ENCODE peak calls at places on chromosomes 6 and 20, in five cellular contexts. One of them, this sample, is unnamed. For H3K36me3, the result is how much of the 10 kb centered on the place peaks cover.

GRCh38 chr6:71420693-71421328 is 132.2 kb downstream of the OGFRL1 start:
- DNase-seq in tibial nerve: peak
- DNase-seq in astrocyte: peak
- DNase-seq in pancreas: peak
- DNase-seq in left ventricle myocardium inferior: peak
- DNase-seq in this sample: peak

GRCh38 chr6:165872311-165872710 is 209.3 kb upstream of the PDE10A start:
- DNase-seq in tibial nerve: no peak
- DNase-seq in astrocyte: no peak
- DNase-seq in pancreas: no peak
- DNase-seq in left ventricle myocardium inferior: no peak
- DNase-seq in this sample: no peak

GRCh38 chr20:3103369-3104032 is 19.0 kb upstream of the AVP start:
- DNase-seq in tibial nerve: no peak
- DNase-seq in astrocyte: no peak
- DNase-seq in pancreas: no peak
- DNase-seq in left ventricle myocardium inferior: no peak
- DNase-seq in this sample: no peak

GRCh38 chr20:4513720-4514119 is 208.0 kb upstream of the PRND start:
- DNase-seq in tibial nerve: no peak
- DNase-seq in astrocyte: peak
- DNase-seq in pancreas: no peak
- DNase-seq in left ventricle myocardium inferior: no peak
- DNase-seq in this sample: no peak

GRCh38 chr20:41152108-41152757 is 14.9 kb downstream of the PLCG1 start:
- DNase-seq in tibial nerve: no peak
- DNase-seq in astrocyte: no peak
- DNase-seq in pancreas: no peak
- DNase-seq in left ventricle myocardium inferior: no peak
- DNase-seq in this sample: no peak

GRCh38 chr20:1891263-1892121 is 3.7 kb upstream of the SIRPA start:
- DNase-seq in tibial nerve: no peak
- DNase-seq in astrocyte: no peak
- DNase-seq in pancreas: no peak
- DNase-seq in left ventricle myocardium inferior: no peak
- DNase-seq in this sample: no peak

GRCh38 chr20:57760698-57761412 is 51.0 kb upstream of the PMEPA1 start:
- DNase-seq in tibial nerve: no peak
- DNase-seq in astrocyte: no peak
- DNase-seq in pancreas: no peak
- DNase-seq in left ventricle myocardium inferior: no peak
- DNase-seq in this sample: no peak

GRCh38 chr6:34158876-34159275 is 13.0 kb upstream of the GRM4 start:
- DNase-seq in tibial nerve: no peak
- DNase-seq in astrocyte: no peak
- DNase-seq in pancreas: no peak
- DNase-seq in left ventricle myocardium inferior: no peak
- DNase-seq in this sample: no peak

GRCh38 chr6:73207221-73207837 is 18.0 kb downstream of the KHDC1L start:
- DNase-seq in tibial nerve: no peak
- DNase-seq in astrocyte: peak
- DNase-seq in pancreas: no peak
- DNase-seq in left ventricle myocardium inferior: no peak
- DNase-seq in this sample: no peak

GRCh38 chr6:5905431-5906339 is 101.0 kb downstream of the NRN1 start:
- DNase-seq in tibial nerve: peak
- DNase-seq in astrocyte: peak
- DNase-seq in pancreas: peak
- DNase-seq in left ventricle myocardium inferior: peak
- DNase-seq in this sample: no peak

GRCh38 chr6:4348462-4349112 is 213.2 kb upstream of the ECI2 start:
- DNase-seq in tibial nerve: no peak
- DNase-seq in astrocyte: no peak
- DNase-seq in pancreas: no peak
- DNase-seq in left ventricle myocardium inferior: no peak
- DNase-seq in this sample: no peak

GRCh38 chr6:3322366-3322890 is 63.7 kb downstream of the PSMG4 start:
- DNase-seq in tibial nerve: no peak
- DNase-seq in astrocyte: no peak
- DNase-seq in pancreas: no peak
- DNase-seq in left ventricle myocardium inferior: no peak
- DNase-seq in this sample: no peak

GRCh38 chr6:37495199-37495913 is 4.3 kb downstream of the CCDC167 start:
- DNase-seq in tibial nerve: no peak
- DNase-seq in astrocyte: no peak
- DNase-seq in pancreas: no peak
- DNase-seq in left ventricle myocardium inferior: no peak
- DNase-seq in this sample: no peak

GRCh38 chr6:84280639-84281038 is 53.2 kb upstream of the CEP162 start:
- DNase-seq in tibial nerve: no peak
- DNase-seq in astrocyte: no peak
- DNase-seq in pancreas: no peak
- DNase-seq in left ventricle myocardium inferior: no peak
- DNase-seq in this sample: no peak

GRCh38 chr6:81985191-81985590 is 232.7 kb upstream of the TENT5A start:
- DNase-seq in tibial nerve: no peak
- DNase-seq in astrocyte: no peak
- DNase-seq in pancreas: no peak
- DNase-seq in left ventricle myocardium inferior: no peak
- DNase-seq in this sample: no peak

GRCh38 chr6:26045939-26046368 is 41.3 kb upstream of the HFE start:
- DNase-seq in tibial nerve: no peak
- DNase-seq in astrocyte: no peak
- DNase-seq in pancreas: no peak
- DNase-seq in left ventricle myocardium inferior: no peak
- DNase-seq in this sample: no peak

GRCh38 chr6:158170656-158171081 is 2.5 kb downstream of the GTF2H5 start:
- DNase-seq in tibial nerve: no peak
- DNase-seq in astrocyte: peak
- DNase-seq in pancreas: no peak
- DNase-seq in left ventricle myocardium inferior: no peak
- DNase-seq in this sample: no peak

GRCh38 chr20:62792940-62793756 is 3.1 kb upstream of the MRGBP start:
- DNase-seq in tibial nerve: no peak
- DNase-seq in astrocyte: no peak
- DNase-seq in pancreas: peak
- DNase-seq in left ventricle myocardium inferior: no peak
- DNase-seq in this sample: no peak

GRCh38 chr20:46226602-46227001 is 81.7 kb downstream of the CDH22 start:
- DNase-seq in tibial nerve: no peak
- DNase-seq in astrocyte: no peak
- DNase-seq in pancreas: no peak
- DNase-seq in left ventricle myocardium inferior: no peak
- DNase-seq in this sample: no peak

GRCh38 chr20:15511551-15511950 is 1061.7 kb downstream of the KIF16B start:
- DNase-seq in tibial nerve: no peak
- DNase-seq in astrocyte: no peak
- DNase-seq in pancreas: no peak
- DNase-seq in left ventricle myocardium inferior: no peak
- DNase-seq in this sample: no peak

GRCh38 chr20:10492065-10492464 is 57.0 kb downstream of the SLX4IP start:
- DNase-seq in tibial nerve: no peak
- DNase-seq in astrocyte: peak
- DNase-seq in pancreas: no peak
- DNase-seq in left ventricle myocardium inferior: no peak
- DNase-seq in this sample: no peak

GRCh38 chr6:34425132-34425497 is 754 bp downstream of the RPS10 start:
- DNase-seq in tibial nerve: no peak
- DNase-seq in astrocyte: peak
- DNase-seq in pancreas: no peak
- DNase-seq in left ventricle myocardium inferior: no peak
- DNase-seq in this sample: no peak

GRCh38 chr6:28534880-28535279 is 9.2 kb downstream of the GPX5 start:
- DNase-seq in tibial nerve: no peak
- DNase-seq in astrocyte: no peak
- DNase-seq in pancreas: no peak
- DNase-seq in left ventricle myocardium inferior: no peak
- DNase-seq in this sample: no peak

DNA sequence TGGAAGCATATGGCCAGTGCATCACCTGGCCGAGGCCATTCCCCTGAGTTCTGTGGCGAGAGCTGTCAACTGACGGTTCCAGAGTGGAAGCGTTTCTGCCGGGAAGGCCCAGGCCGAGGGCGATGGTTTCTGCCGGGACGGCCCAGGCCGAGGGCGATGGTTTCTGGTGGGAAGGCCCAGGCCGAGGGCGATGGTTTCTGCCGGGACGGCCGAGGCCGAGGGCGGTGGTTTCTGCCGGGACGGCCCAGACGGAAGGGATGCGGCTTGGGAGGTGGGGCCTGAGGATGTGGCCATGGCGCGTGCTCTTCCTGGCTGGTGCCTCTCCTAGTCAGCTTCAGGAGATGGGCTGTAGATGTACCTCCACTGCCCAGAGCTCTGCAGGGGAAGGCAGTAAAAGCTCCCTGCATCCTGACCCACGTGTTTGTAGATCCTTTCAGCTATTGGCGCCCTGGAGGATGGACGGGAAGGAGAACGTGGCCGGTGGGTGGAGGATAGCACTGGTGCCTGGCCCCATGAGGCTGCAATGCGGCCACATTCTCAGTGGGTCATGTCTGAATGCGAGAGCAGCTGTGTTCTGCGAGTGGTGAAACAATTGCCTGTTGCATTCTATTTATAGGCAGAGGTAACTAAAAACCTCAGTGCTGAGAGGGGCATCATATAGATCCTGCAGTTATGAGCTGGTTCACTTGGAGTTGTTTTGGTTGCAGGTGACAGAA is 12.8 kb downstream of the TPD52L2 start:
- DNase-seq in tibial nerve: no peak
- DNase-seq in astrocyte: no peak
- DNase-seq in pancreas: no peak
- DNase-seq in left ventricle myocardium inferior: no peak
- DNase-seq in this sample: no peak
- H3K36me3 ChIP-seq in tibial nerve: under half
- H3K36me3 ChIP-seq in astrocyte: under half
- H3K36me3 ChIP-seq in pancreas: under half
- H3K36me3 ChIP-seq in left ventricle myocardium inferior: half or more
- H3K36me3 ChIP-seq in this sample: under half

GRCh38 chr20:20437314-20437713 is 69.4 kb downstream of the INSM1 start:
- DNase-seq in tibial nerve: no peak
- DNase-seq in astrocyte: no peak
- DNase-seq in pancreas: no peak
- DNase-seq in left ventricle myocardium inferior: no peak
- DNase-seq in this sample: no peak

GRCh38 chr20:20440473-20440872 is 72.6 kb downstream of the INSM1 start:
- DNase-seq in tibial nerve: no peak
- DNase-seq in astrocyte: no peak
- DNase-seq in pancreas: no peak
- DNase-seq in left ventricle myocardium inferior: no peak
- DNase-seq in this sample: no peak

GRCh38 chr20:20439602-20440001 is 71.7 kb downstream of the INSM1 start:
- DNase-seq in tibial nerve: no peak
- DNase-seq in astrocyte: no peak
- DNase-seq in pancreas: no peak
- DNase-seq in left ventricle myocardium inferior: no peak
- DNase-seq in this sample: no peak

GRCh38 chr20:20435453-20435852 is 67.5 kb downstream of the INSM1 start:
- DNase-seq in tibial nerve: no peak
- DNase-seq in astrocyte: no peak
- DNase-seq in pancreas: no peak
- DNase-seq in left ventricle myocardium inferior: no peak
- DNase-seq in this sample: no peak

DNA sequence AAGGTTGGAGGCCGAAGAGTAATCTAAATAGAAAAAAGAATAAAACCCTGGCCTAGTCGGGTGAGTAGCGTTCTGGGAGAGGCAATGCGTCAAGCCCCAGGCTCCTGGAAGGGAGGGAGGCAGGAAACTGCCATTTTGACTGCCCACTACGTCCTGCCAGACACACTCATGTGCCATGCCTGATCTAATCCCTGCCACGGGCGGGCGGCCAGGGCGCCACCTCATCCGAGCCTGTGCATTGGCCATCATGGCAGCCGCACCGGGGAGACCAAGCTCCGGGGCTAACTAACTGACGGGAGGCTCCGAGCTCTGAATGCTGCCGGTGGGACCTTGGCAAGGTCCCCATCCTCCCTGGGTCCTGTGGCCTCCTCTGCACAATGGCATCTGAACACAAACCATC is 68.8 kb downstream of the INSM1 start:
- DNase-seq in tibial nerve: no peak
- DNase-seq in astrocyte: no peak
- DNase-seq in pancreas: no peak
- DNase-seq in left ventricle myocardium inferior: no peak
- DNase-seq in this sample: no peak
- H3K36me3 ChIP-seq in tibial nerve: under half
- H3K36me3 ChIP-seq in astrocyte: under half
- H3K36me3 ChIP-seq in pancreas: under half
- H3K36me3 ChIP-seq in left ventricle myocardium inferior: under half
- H3K36me3 ChIP-seq in this sample: under half

GRCh38 chr6:169239181-169239580 is 14.5 kb downstream of the THBS2 start:
- DNase-seq in tibial nerve: no peak
- DNase-seq in astrocyte: no peak
- DNase-seq in pancreas: no peak
- DNase-seq in left ventricle myocardium inferior: no peak
- DNase-seq in this sample: no peak

GRCh38 chr6:169238766-169239165 is 14.9 kb downstream of the THBS2 start:
- DNase-seq in tibial nerve: no peak
- DNase-seq in astrocyte: no peak
- DNase-seq in pancreas: no peak
- DNase-seq in left ventricle myocardium inferior: no peak
- DNase-seq in this sample: no peak

GRCh38 chr6:169240125-169240524 is 13.5 kb downstream of the THBS2 start:
- DNase-seq in tibial nerve: no peak
- DNase-seq in astrocyte: no peak
- DNase-seq in pancreas: no peak
- DNase-seq in left ventricle myocardium inferior: no peak
- DNase-seq in this sample: no peak

GRCh38 chr6:169241688-169242350 is 11.8 kb downstream of the THBS2 start:
- DNase-seq in tibial nerve: no peak
- DNase-seq in astrocyte: no peak
- DNase-seq in pancreas: no peak
- DNase-seq in left ventricle myocardium inferior: no peak
- DNase-seq in this sample: no peak

GRCh38 chr6:169240591-169241390 is 12.9 kb downstream of the THBS2 start:
- DNase-seq in tibial nerve: no peak
- DNase-seq in astrocyte: no peak
- DNase-seq in pancreas: no peak
- DNase-seq in left ventricle myocardium inferior: no peak
- DNase-seq in this sample: no peak
- H3K36me3 ChIP-seq in tibial nerve: under half
- H3K36me3 ChIP-seq in astrocyte: under half
- H3K36me3 ChIP-seq in pancreas: under half
- H3K36me3 ChIP-seq in left ventricle myocardium inferior: under half
- H3K36me3 ChIP-seq in this sample: under half

DNA sequence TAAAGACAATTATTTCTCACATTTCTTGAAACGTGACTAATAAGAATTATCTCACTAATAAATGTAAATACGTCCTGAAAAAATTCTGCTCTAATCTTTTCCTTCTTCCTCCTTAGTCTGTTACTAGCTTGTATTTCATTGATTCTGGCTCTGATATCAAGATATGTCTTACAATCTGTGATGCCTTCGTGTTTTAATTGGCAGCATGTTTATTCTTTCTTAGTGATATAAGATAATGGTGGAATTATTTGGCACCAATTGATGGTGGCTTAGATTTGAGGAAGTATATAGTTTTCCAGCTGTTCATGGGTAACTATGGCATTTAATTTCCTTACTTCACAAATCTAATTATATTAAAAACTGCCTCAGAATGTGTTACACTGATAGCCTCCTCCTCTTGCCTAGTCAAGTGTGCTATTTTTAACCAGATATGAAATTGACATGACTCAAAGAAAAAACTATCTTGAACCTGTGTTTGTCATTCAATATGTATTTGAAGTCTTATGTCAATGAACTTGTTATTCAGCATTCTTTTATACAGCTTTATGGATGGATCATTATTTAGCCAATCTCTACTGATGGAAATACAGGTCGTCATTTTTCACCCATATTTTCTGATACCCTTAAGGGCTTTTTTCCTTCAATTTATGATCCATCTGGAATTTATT is 5.3 kb downstream of the CCNC start:
- DNase-seq in tibial nerve: no peak
- DNase-seq in astrocyte: no peak
- DNase-seq in pancreas: no peak
- DNase-seq in left ventricle myocardium inferior: no peak
- DNase-seq in this sample: no peak
- H3K36me3 ChIP-seq in tibial nerve: under half
- H3K36me3 ChIP-seq in astrocyte: under half
- H3K36me3 ChIP-seq in pancreas: under half
- H3K36me3 ChIP-seq in left ventricle myocardium inferior: under half
- H3K36me3 ChIP-seq in this sample: under half

This sample was measured in right lobe of liver.